ENCODE peak calls at places on chromosomes 2 and 18, in seven cellular contexts. G is NCI-H2081; T is activated CD8-positive, alpha-beta memory T cell treated with anti-CD3 and anti-CD28 coated beads for 4 hours; A is left ventricle myocardium superior; C is AG08396; I is HFFc6; Z is GM13977. P is an unnamed sample.

GRCh38 chr2:173358617-173359016 is 3.9 kb downstream of the CDCA7 start:
- DNase-seq in G (no peak), T (no peak), A (no peak), C (no peak), I (no peak), Z (no peak), P (no peak)

GRCh38 chr2:204670756-204671155 is 125.5 kb downstream of the PARD3B start:
- DNase-seq in G (no peak), T (no peak), A (no peak), C (no peak), I (no peak), Z (no peak), P (no peak)

GRCh38 chr2:235302263-235302662 is 191.6 kb upstream of the AGAP1 start:
- DNase-seq in G (no peak), T (no peak), A (no peak), C (no peak), I (no peak), Z (no peak), P (no peak)

GRCh38 chr2:19119326-19120001 is 239.0 kb downstream of the OSR1 start:
- DNase-seq in G (no peak), T (no peak), A (no peak), C (no peak), I (no peak), Z (no peak), P (peak; percentile 99)

GRCh38 chr2:188974184-188974583 is at the start of gene COL3A1:
- DNase-seq in G (no peak), T (no peak), A (peak; percentile 51), C (peak; percentile 26), I (peak; percentile 52), Z (no peak), P (no peak)

GRCh38 chr2:233556756-233557736 is 9.5 kb downstream of the USP40 start:
- DNase-seq in G (no peak), T (no peak), A (no peak), C (no peak), I (peak; percentile 61), Z (no peak), P (no peak)

GRCh38 chr2:216671791-216672343 is 23.5 kb downstream of the IGFBP5 start:
- DNase-seq in G (no peak), T (no peak), A (no peak), C (no peak), I (no peak), Z (no peak), P (no peak)

GRCh38 chr2:173278794-173279527 is 75.7 kb upstream of the CDCA7 start:
- DNase-seq in G (no peak), T (no peak), A (no peak), C (no peak), I (no peak), Z (no peak), P (no peak)

GRCh38 chr2:189350515-189351209 is 90.6 kb upstream of the WDR75 start:
- DNase-seq in G (no peak), T (no peak), A (no peak), C (peak; percentile 46), I (peak; percentile 94), Z (no peak), P (no peak)

GRCh38 chr2:98324181-98324580 is 22.1 kb upstream of the CNGA3 start:
- DNase-seq in G (no peak), T (no peak), A (no peak), C (no peak), I (peak; percentile 56), Z (no peak), P (no peak)

GRCh38 chr2:98298685-98299180 is 47.5 kb upstream of the CNGA3 start:
- DNase-seq in G (no peak), T (no peak), A (no peak), C (no peak), I (no peak), Z (no peak), P (no peak)

GRCh38 chr2:128666596-128666995 is 347.9 kb upstream of the HS6ST1 start:
- DNase-seq in G (no peak), T (no peak), A (no peak), C (no peak), I (no peak), Z (no peak), P (no peak)

GRCh38 chr2:5867045-5867444 is 174.9 kb downstream of the SOX11 start:
- DNase-seq in G (no peak), T (no peak), A (no peak), C (no peak), I (no peak), Z (no peak), P (no peak)

GRCh38 chr2:73594241-73594640 is 48.0 kb downstream of the NAT8 start:
- DNase-seq in G (no peak), T (no peak), A (no peak), C (no peak), I (peak; percentile 13), Z (no peak), P (no peak)

GRCh38 chr2:168343586-168343985 is 96.2 kb upstream of the STK39 start:
- DNase-seq in G (no peak), T (no peak), A (no peak), C (peak; percentile 39), I (peak; percentile 16), Z (no peak), P (no peak)

GRCh38 chr2:28102455-28102874 is 211.9 kb downstream of the BABAM2 start:
- DNase-seq in G (no peak), T (no peak), A (no peak), C (peak; percentile 39), I (peak; percentile 41), Z (no peak), P (no peak)

GRCh38 chr2:176328149-176328548 is 58.9 kb downstream of the MTX2 start:
- DNase-seq in G (no peak), T (no peak), A (no peak), C (no peak), I (no peak), Z (no peak), P (no peak)

GRCh38 chr2:218032336-218033171 is 29.8 kb upstream of the TNS1 start:
- DNase-seq in G (no peak), T (no peak), A (no peak), C (peak; percentile 4), I (no peak), Z (no peak), P (no peak)

GRCh38 chr2:96354492-96354891 is 18.9 kb downstream of the NCAPH start:
- DNase-seq in G (no peak), T (no peak), A (no peak), C (no peak), I (no peak), Z (no peak), P (no peak)

GRCh38 chr18:35466815-35467623 is 30.7 kb downstream of the INO80C start:
- DNase-seq in G (no peak), T (no peak), A (no peak), C (no peak), I (no peak), Z (no peak), P (no peak)

GRCh38 chr2:149082781-149083180 is 44.3 kb downstream of the LYPD6B start:
- DNase-seq in G (peak; percentile 61), T (no peak), A (no peak), C (no peak), I (no peak), Z (no peak), P (no peak)

GRCh38 chr2:197919487-197919886 is 115.1 kb downstream of the PLCL1 start:
- DNase-seq in G (no peak), T (no peak), A (no peak), C (no peak), I (no peak), Z (no peak), P (no peak)

GRCh38 chr2:7931808-7932207 is 750.0 kb upstream of the ID2 start:
- DNase-seq in G (no peak), T (no peak), A (no peak), C (no peak), I (no peak), Z (no peak), P (no peak)

GRCh38 chr2:227853765-227854271 is 17.6 kb upstream of the DAW1 start:
- DNase-seq in G (no peak), T (no peak), A (no peak), C (no peak), I (no peak), Z (no peak), P (no peak)